ENCODE peak calls at places on chromosomes 5 and 9, in four cellular contexts. Q is HepG2, T is K562, H is GM12878. F is an unnamed sample.

GRCh38 chr5:146020100-146020499 is 83.7 kb downstream of the SH3RF2 start:
- DNase-seq in Q (peak), H (no peak), T (no peak), F (no peak)

GRCh38 chr5:976849-977751 is 31.5 kb upstream of the NKD2 start:
- DNase-seq in T (no peak), H (no peak), Q (no peak), F (no peak)

GRCh38 chr5:14429102-14429501 is 152.5 kb upstream of the OTULINL start:
- DNase-seq in H (no peak), Q (no peak), T (no peak), F (no peak)

GRCh38 chr5:41445937-41446563 is 64.4 kb downstream of the PLCXD3 start:
- DNase-seq in T (no peak), H (no peak), Q (no peak), F (no peak)

GRCh38 chr5:36392818-36393217 is 91.1 kb upstream of the RANBP3L start:
- DNase-seq in T (no peak), H (no peak), Q (no peak), F (no peak)

GRCh38 chr5:21181726-21182125 is 1193.7 kb upstream of the CDH18 start:
- DNase-seq in T (no peak), H (no peak), Q (no peak), F (no peak)

GRCh38 chr9:106376689-106377088 is 486.3 kb upstream of the ZNF462 start:
- DNase-seq in T (no peak), Q (no peak), H (no peak), F (no peak)

GRCh38 chr9:80378669-80379293 is 807.0 kb downstream of the TLE4 start:
- DNase-seq in T (no peak), Q (no peak), H (no peak), F (no peak)

GRCh38 chr5:158958048-158958994 is 141.4 kb downstream of the EBF1 start:
- DNase-seq in H (peak), T (no peak), Q (no peak), F (peak)

GRCh38 chr5:149172709-149173505 is 31.6 kb downstream of the ABLIM3 start:
- DNase-seq in T (no peak), H (no peak), Q (peak), F (no peak)

GRCh38 chr5:168663276-168664004 is 84.3 kb upstream of the PANK3 start:
- DNase-seq in T (no peak), Q (no peak), H (no peak), F (no peak)

GRCh38 chr5:56286015-56286992 is 53.2 kb upstream of the ANKRD55 start:
- DNase-seq in Q (no peak), T (no peak), H (no peak), F (no peak)

GRCh38 chr9:134381671-134382505 is 55.6 kb downstream of the RXRA start:
- DNase-seq in Q (peak), H (no peak), T (no peak), F (no peak)

GRCh38 chr5:68533571-68534051 is 318.1 kb downstream of the PIK3R1 start:
- DNase-seq in H (no peak), T (no peak), Q (no peak), F (no peak)

GRCh38 chr5:29099585-29099984 is 2061.2 kb upstream of the CDH9 start:
- DNase-seq in H (no peak), T (no peak), Q (no peak), F (no peak)

GRCh38 chr5:158991391-158991790 is 108.3 kb downstream of the EBF1 start:
- DNase-seq in Q (no peak), H (no peak), T (no peak), F (no peak)

GRCh38 chr5:149371296-149371962 is 7.7 kb downstream of the IL17B start:
- DNase-seq in H (no peak), Q (peak), T (peak), F (peak)

GRCh38 chr5:118952992-118953651 is 35.2 kb downstream of the DTWD2 start:
- DNase-seq in Q (no peak), T (no peak), H (no peak), F (no peak)

GRCh38 chr5:77396017-77396416 is 96.1 kb downstream of the WDR41 start:
- DNase-seq in Q (no peak), T (no peak), H (peak), F (no peak)

GRCh38 chr9:100064872-100065581 is 33.8 kb downstream of the ERP44 start:
- DNase-seq in Q (no peak), T (no peak), H (no peak), F (no peak)

GRCh38 chr5:72179816-72180440 is 72.7 kb downstream of the MAP1B start:
- DNase-seq in Q (no peak), T (no peak), H (no peak), F (no peak)

GRCh38 chr9:125536184-125537152 is 170.5 kb downstream of the MAPKAP1 start:
- DNase-seq in Q (no peak), T (no peak), H (no peak), F (no peak)

GRCh38 chr5:130164966-130165365 is 260.7 kb downstream of the CHSY3 start:
- DNase-seq in H (no peak), T (no peak), Q (no peak), F (no peak)

GRCh38 chr5:15463231-15463630 is 36.7 kb upstream of the FBXL7 start:
- DNase-seq in H (no peak), Q (no peak), T (no peak), F (no peak)

GRCh38 chr5:148011407-148012124 is 52.2 kb upstream of the SPINK5 start:
- DNase-seq in T (no peak), Q (no peak), H (no peak), F (no peak)

GRCh38 chr5:170348069-170348702 is 41.0 kb downstream of the KCNMB1 start:
- DNase-seq in T (no peak), Q (no peak), H (no peak), F (no peak)

GRCh38 chr5:57719216-57719615 is 236.6 kb upstream of the ACTBL2 start:
- DNase-seq in Q (no peak), H (no peak), T (no peak), F (no peak)

GRCh38 chr5:69001605-69002004 is 92.2 kb upstream of the SLC30A5 start:
- DNase-seq in T (no peak), H (no peak), Q (no peak), F (no peak)

GRCh38 chr9:8868632-8869031 is 1069.1 kb upstream of the DMAC1 start:
- DNase-seq in T (no peak), H (no peak), Q (peak), F (no peak)
- TF ChIP-seq ETV6 in T (no peak), H (no peak), Q (no peak), F (no peak)

DNA sequence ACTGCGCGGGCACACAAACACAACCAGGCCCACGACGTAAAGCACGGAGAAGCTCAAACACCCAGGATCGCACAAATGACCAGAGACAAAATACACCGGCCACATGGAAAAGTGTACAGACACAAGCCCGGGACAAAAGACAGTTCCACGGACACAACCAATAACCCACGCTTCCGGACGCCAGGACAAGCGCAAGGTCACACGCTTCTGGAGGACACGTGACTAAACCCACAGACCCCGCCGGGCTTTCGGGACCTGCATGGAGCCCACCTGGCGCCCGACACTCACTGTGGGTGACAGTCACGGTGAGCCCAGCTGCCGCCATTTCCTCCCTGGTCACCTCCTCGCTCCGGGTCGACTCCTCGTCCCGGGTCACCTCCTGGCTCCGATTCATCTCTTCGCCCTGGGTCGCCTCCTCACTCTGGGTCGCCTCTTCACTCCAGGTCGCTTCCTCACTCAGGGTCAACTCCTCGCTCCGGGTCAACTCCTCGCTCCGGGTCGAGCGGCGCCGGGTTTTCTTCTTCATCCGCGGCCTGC is 504 bp downstream of the BAG1 start:
- DNase-seq in Q (peak), T (peak), H (no peak), F (no peak)
- TF ChIP-seq CBFB in Q (no peak), T (no peak), H (no peak), F (no peak)

DNA sequence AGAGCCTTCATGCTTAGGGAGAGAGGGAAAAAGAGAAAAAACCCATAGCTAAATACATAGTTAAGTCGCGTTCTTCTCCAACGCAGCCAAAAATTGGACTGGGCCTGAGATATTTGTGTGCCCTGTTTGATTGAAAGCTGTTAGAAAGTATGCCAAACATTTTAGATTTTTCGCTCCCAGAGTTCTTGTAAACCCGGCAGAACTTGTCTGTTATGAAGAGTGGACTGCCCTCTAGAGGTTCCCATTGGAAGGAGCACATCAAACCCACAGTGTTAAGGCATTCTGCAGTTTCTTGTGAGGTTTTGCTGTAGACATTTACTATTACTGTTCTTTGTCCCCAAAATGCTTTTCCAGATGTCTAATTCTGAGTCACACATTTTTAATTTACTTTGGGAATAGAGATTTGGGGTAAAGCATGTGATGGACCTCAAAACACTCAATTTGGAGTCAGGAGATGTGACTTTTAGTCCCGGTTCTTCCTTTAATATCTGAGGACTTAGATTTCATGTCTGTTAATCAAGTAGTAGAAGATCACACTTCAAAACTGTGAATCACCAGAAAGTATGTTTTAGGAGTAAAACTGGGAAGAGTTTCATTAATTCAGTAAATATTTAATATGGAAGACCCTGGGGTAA is 96.6 kb downstream of the PCSK1 start:
- DNase-seq in H (no peak), Q (peak), T (peak), F (peak)
- TF ChIP-seq CREM in H (no peak), Q (no peak), T (peak), F (no peak)

DNA sequence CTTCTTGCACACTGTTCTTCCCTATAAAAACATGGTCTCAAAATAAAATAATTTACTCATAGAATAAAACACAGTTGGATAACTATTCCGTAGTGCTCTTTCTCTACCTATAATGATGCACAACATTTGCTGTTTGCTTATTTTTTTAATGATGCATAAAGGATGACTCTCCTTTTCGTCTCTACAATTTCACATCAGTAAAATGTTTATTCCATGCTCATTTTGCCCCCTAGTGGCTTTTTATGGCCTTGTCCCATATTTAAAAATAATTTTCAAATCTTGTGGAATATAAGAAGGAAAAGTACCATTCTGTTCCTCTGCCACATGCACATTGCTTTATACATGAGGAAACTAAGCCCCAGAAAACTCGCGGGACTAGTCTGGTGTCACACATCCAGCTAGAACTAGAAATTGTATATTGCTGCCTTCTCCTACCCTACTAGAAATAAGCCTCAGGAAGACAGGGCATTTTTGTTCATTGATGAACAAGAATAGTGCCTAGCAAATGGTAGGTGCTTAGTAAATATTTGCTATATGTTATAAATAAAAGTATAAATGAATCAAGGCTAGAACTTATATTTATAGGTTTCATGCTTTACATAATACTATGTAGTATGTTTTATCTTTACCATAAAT is 12.7 kb downstream of the KCTD16 start:
- DNase-seq in H (no peak), T (peak), Q (no peak), F (no peak)
- TF ChIP-seq ETV6 in H (no peak), T (no peak), Q (no peak), F (no peak)

F was measured in WTC11.